ENCODE peak calls at places on chromosomes 7 and 10, in four cellular contexts. Z is adrenal gland, A is IMR-90, J is fibroblast of lung. T is an unnamed sample.

GRCh38 chr7:81226234-81226633 is 307.4 kb upstream of the SEMA3C start:
- DNase-seq in Z (no peak), A (no peak), J (no peak), T (no peak)

GRCh38 chr10:17607603-17608332 is 9.4 kb downstream of the HACD1 start:
- DNase-seq in Z (no peak), A (peak; percentile 68), J (peak; percentile 47), T (no peak)

GRCh38 chr10:79433324-79434222 is 11.9 kb downstream of the ZCCHC24 start:
- DNase-seq in Z (no peak), A (no peak), J (no peak), T (no peak)

GRCh38 chr10:124200011-124200410 is 106.6 kb upstream of the CHST15 start:
- DNase-seq in Z (peak; percentile 15), A (no peak), J (peak; percentile 28), T (no peak)

GRCh38 chr7:153193144-153193595 is 433.6 kb downstream of the ACTR3B start:
- DNase-seq in Z (peak; percentile 56), A (no peak), J (no peak), T (no peak)

GRCh38 chr10:89032141-89032814 is 41.7 kb downstream of the FAS start:
- DNase-seq in Z (no peak), A (peak; percentile 91), J (peak; percentile 86), T (peak; percentile 31)

GRCh38 chr7:112138453-112138852 is 67.7 kb downstream of the DOCK4 start:
- DNase-seq in Z (no peak), A (no peak), J (no peak), T (no peak)

GRCh38 chr7:88217675-88218427 is 2.0 kb downstream of the SRI start:
- DNase-seq in Z (no peak), A (no peak), J (peak; percentile 19), T (no peak)

GRCh38 chr7:69245646-69246045 is 352.6 kb upstream of the AUTS2 start:
- DNase-seq in Z (no peak), A (no peak), J (peak; percentile 79), T (no peak)

GRCh38 chr10:121113906-121114305 is 262.7 kb downstream of the WDR11 start:
- DNase-seq in Z (no peak), A (no peak), J (no peak), T (no peak)

GRCh38 chr7:25647872-25648271 is 419.6 kb upstream of the NPVF start:
- DNase-seq in Z (no peak), A (no peak), J (no peak), T (no peak)

GRCh38 chr7:18715988-18716387 is 220.4 kb downstream of the HDAC9 start:
- DNase-seq in Z (no peak), A (no peak), J (no peak), T (no peak)

GRCh38 chr7:85074-85945 is 107.1 kb upstream of the FAM20C start:
- DNase-seq in Z (peak; percentile 56), A (peak; percentile 54), J (peak; percentile 90), T (no peak)

GRCh38 chr7:29854257-29854938 is 48.1 kb downstream of the WIPF3 start:
- DNase-seq in Z (no peak), A (no peak), J (peak; percentile 49), T (no peak)

GRCh38 chr10:72889391-72889831 is 4.1 kb upstream of the OIT3 start:
- DNase-seq in Z (no peak), A (peak; percentile 49), J (peak; percentile 31), T (no peak)

GRCh38 chr7:66627151-66627681 is 1.5 kb upstream of the KCTD7 start:
- DNase-seq in Z (peak; percentile 65), A (peak; percentile 89), J (no peak), T (no peak)

GRCh38 chr7:129529643-129530042 is 27.3 kb downstream of the SMKR1 start:
- DNase-seq in Z (no peak), A (no peak), J (no peak), T (no peak)

GRCh38 chr10:7622969-7623368 is 43.8 kb downstream of the ITIH5 start:
- DNase-seq in Z (no peak), A (no peak), J (no peak), T (no peak)

GRCh38 chr10:36888925-36889573 is 236.3 kb upstream of the ANKRD30A start:
- DNase-seq in Z (peak; percentile 77), A (peak; percentile 3), J (no peak), T (no peak)

GRCh38 chr7:100693312-100694195 is 496 bp downstream of the GIGYF1 start:
- DNase-seq in Z (no peak), A (no peak), J (no peak), T (no peak)

GRCh38 chr7:132503415-132503814 is 72.9 kb downstream of the PLXNA4 start:
- DNase-seq in Z (no peak), A (no peak), J (no peak), T (no peak)

GRCh38 chr10:75461672-75462649 is 30.5 kb downstream of the LRMDA start:
- DNase-seq in Z (no peak), A (no peak), J (no peak), T (no peak)

GRCh38 chr7:155213955-155214327 is 83.7 kb upstream of the INSIG1 start:
- DNase-seq in Z (no peak), A (no peak), J (no peak), T (no peak)

GRCh38 chr10:132873395-132873794 is 69.0 kb downstream of the CFAP46 start:
- DNase-seq in Z (peak; percentile 25), A (no peak), J (no peak), T (no peak)

GRCh38 chr7:103141753-103142404 is 7.0 kb downstream of the NAPEPLD start:
- DNase-seq in Z (no peak), A (no peak), J (peak; percentile 75), T (no peak)

GRCh38 chr7:7017707-7018265 is 164.6 kb upstream of the C1GALT1 start:
- DNase-seq in Z (no peak), A (no peak), J (no peak), T (peak; percentile 3)

GRCh38 chr7:73526892-73527821 is 5.1 kb upstream of the BAZ1B start:
- DNase-seq in Z (no peak), A (no peak), J (no peak), T (no peak)

GRCh38 chr10:3036155-3036554 is 31.2 kb upstream of the PFKP start:
- DNase-seq in Z (no peak), A (no peak), J (no peak), T (no peak)

GRCh38 chr10:43209651-43210141 is 57.2 kb downstream of the RASGEF1A start:
- DNase-seq in Z (no peak), A (no peak), J (no peak), T (no peak)

GRCh38 chr7:95755277-95755934 is 16.9 kb upstream of the DYNC1I1 start:
- DNase-seq in Z (no peak), A (no peak), J (no peak), T (no peak)

GRCh38 chr10:123669901-123670300 is 3.7 kb downstream of the GPR26 start:
- DNase-seq in Z (no peak), A (no peak), J (no peak), T (peak; percentile 17)

GRCh38 chr10:89954787-89955566 is 253.6 kb downstream of the KIF20B start:
- DNase-seq in Z (no peak), A (no peak), J (no peak), T (no peak)

GRCh38 chr10:43981696-43982095 is 333.0 kb upstream of the ZNF32 start:
- DNase-seq in Z (no peak), A (no peak), J (no peak), T (no peak)

GRCh38 chr10:4546931-4547330 is 279.1 kb upstream of the AKR1E2 start:
- DNase-seq in Z (no peak), A (no peak), J (no peak), T (no peak)
- TF ChIP-seq CTCF in Z (no peak), A (no peak), J (no peak), T (no peak)

GRCh38 chr10:9615179-9615578 is 1402.5 kb upstream of the CELF2 start:
- DNase-seq in Z (no peak), A (peak; percentile 22), J (peak; percentile 60), T (no peak)

GRCh38 chr10:9608592-9608991 is 1409.1 kb upstream of the CELF2 start:
- DNase-seq in Z (no peak), A (peak; percentile 50), J (peak; percentile 21), T (no peak)

GRCh38 chr10:9613338-9613737 is 1404.3 kb upstream of the CELF2 start:
- DNase-seq in Z (no peak), A (peak; percentile 16), J (peak; percentile 26), T (no peak)
- H3K4me3 ChIP-seq in Z (no peak overlapping the region), A (no peak overlapping the region), J (no peak overlapping the region), T (no peak overlapping the region)

GRCh38 chr10:74139981-74140380 is 10.6 kb downstream of the AP3M1 start:
- DNase-seq in Z (no peak), A (no peak), J (no peak), T (no peak)
- H3K36me3 ChIP-seq in Z (peaks cover 27% of the 10 kb centered on the region), A (peaks cover 10% of the 10 kb centered on the region), J (peaks cover 6% of the 10 kb centered on the region), T (peaks cover 1% of the 10 kb centered on the region)

GRCh38 chr7:40199076-40199802 is 64.4 kb downstream of the SUGCT start:
- DNase-seq in Z (no peak), A (peak; percentile 63), J (peak; percentile 72), T (peak; percentile 70)
- TF ChIP-seq CTCF in Z (no peak), A (peak; percentile 61), J (peak; percentile 65), T (peak; percentile 60)

GRCh38 chr10:70162892-70163201 is 7.5 kb downstream of the SAR1A start:
- DNase-seq in Z (no peak), A (no peak), J (no peak), T (no peak)
- H3K4me3 ChIP-seq in Z (no peak overlapping the region), A (no peak overlapping the region), J (no peak overlapping the region), T (no peak overlapping the region)

DNA sequence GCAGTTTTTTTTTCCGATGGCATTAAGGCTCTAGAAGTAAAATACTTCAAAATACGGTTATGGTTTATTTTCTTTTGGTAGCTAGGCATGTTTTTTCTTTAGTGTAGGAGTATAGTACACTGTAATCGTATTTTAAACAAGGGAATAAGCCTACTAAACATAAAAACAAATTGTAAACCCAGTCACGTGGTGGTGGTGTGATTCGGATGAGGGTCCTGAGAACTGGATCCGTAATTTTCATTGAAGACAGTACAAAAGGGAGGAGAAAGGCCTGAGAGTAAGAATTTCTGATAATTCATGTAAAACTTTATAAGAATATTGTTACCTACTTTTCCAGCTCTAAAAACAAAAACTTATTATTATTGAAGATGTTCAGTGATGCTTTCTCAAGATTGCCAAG is 724 bp upstream of the PBLD start:
- DNase-seq in Z (no peak), A (no peak), J (no peak), T (no peak)
- H3K36me3 ChIP-seq in Z (peaks cover 5% of the 10 kb centered on the region), A (peaks cover 5% of the 10 kb centered on the region), J (peaks cover under 1% of the 10 kb centered on the region), T (no peaks in the 10 kb centered on the region)

DNA sequence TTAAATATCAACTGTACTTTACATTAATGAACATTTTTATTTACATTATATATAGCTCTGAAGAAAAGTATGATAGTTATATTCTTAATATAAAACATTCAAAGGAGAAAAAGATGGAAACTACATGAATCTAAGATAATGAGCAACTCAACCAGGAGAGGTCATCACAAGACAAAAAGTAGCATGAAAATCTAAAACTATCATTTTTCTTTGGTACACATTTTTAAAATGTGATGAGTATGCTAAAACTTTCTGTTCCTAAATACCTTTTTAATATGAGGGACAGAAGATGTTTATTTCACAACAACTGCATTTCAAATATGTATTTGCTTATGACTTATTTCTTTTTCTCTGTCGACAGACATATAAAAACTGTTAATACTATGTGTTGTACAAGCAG is 2.4 kb downstream of the CNTNAP2 start:
- DNase-seq in Z (no peak), A (no peak), J (no peak), T (no peak)
- TF ChIP-seq CTCF in Z (no peak), A (no peak), J (no peak), T (no peak)

T was measured in BJ.